ENCODE peak calls at places on chromosome 16, in five cellular contexts. One of them, this sample, is unnamed.

GRCh38 chr16:58337090-58337444 is 42.2 kb upstream of the PRSS54 start:
- DNase-seq in HepG2: no peak
- DNase-seq in H1: no peak
- DNase-seq in K562: no peak
- DNase-seq in GM12878: no peak
- DNase-seq in this sample: no peak

GRCh38 chr16:53518550-53519416 is 15.8 kb upstream of the AKTIP start:
- DNase-seq in HepG2: no peak
- DNase-seq in H1: no peak
- DNase-seq in K562: peak; percentile 43
- DNase-seq in GM12878: peak; percentile 97
- DNase-seq in this sample: no peak

GRCh38 chr16:28100810-28101532 is 37.5 kb upstream of the GSG1L start:
- DNase-seq in HepG2: no peak
- DNase-seq in H1: no peak
- DNase-seq in K562: no peak
- DNase-seq in GM12878: no peak
- DNase-seq in this sample: no peak

GRCh38 chr16:349211-349610 is 3.3 kb downstream of the AXIN1 start:
- DNase-seq in HepG2: no peak
- DNase-seq in H1: no peak
- DNase-seq in K562: no peak
- DNase-seq in GM12878: peak; percentile 50
- DNase-seq in this sample: no peak

GRCh38 chr16:85330694-85331188 is 218.5 kb upstream of the CIBAR2 start:
- DNase-seq in HepG2: peak; percentile 72
- DNase-seq in H1: no peak
- DNase-seq in K562: peak; percentile 81
- DNase-seq in GM12878: no peak
- DNase-seq in this sample: peak; percentile 86

GRCh38 chr16:85310868-85311585 is 198.8 kb upstream of the CIBAR2 start:
- DNase-seq in HepG2: no peak
- DNase-seq in H1: no peak
- DNase-seq in K562: no peak
- DNase-seq in GM12878: no peak
- DNase-seq in this sample: no peak

GRCh38 chr16:55264949-55265348 is 59.1 kb upstream of the IRX6 start:
- DNase-seq in HepG2: no peak
- DNase-seq in H1: no peak
- DNase-seq in K562: no peak
- DNase-seq in GM12878: no peak
- DNase-seq in this sample: no peak

GRCh38 chr16:57167951-57168350 is 17.9 kb downstream of the PSME3IP1 start:
- DNase-seq in HepG2: peak; percentile 53
- DNase-seq in H1: no peak
- DNase-seq in K562: peak; percentile 49
- DNase-seq in GM12878: no peak
- DNase-seq in this sample: peak; percentile 36

GRCh38 chr16:68236804-68237242 is 896 bp upstream of the ESRP2 start:
- DNase-seq in HepG2: peak; percentile 44
- DNase-seq in H1: no peak
- DNase-seq in K562: no peak
- DNase-seq in GM12878: no peak
- DNase-seq in this sample: no peak

GRCh38 chr16:27085182-27085581 is 18.5 kb downstream of the C16orf82 start:
- DNase-seq in HepG2: no peak
- DNase-seq in H1: no peak
- DNase-seq in K562: no peak
- DNase-seq in GM12878: no peak
- DNase-seq in this sample: no peak

GRCh38 chr16:70402916-70403659 is 35.8 kb downstream of the ST3GAL2 start:
- DNase-seq in HepG2: peak; percentile 44
- DNase-seq in H1: no peak
- DNase-seq in K562: no peak
- DNase-seq in GM12878: no peak
- DNase-seq in this sample: no peak

GRCh38 chr16:1732071-1732470 is 26.1 kb downstream of the MAPK8IP3 start:
- DNase-seq in HepG2: no peak
- DNase-seq in H1: no peak
- DNase-seq in K562: no peak
- DNase-seq in GM12878: no peak
- DNase-seq in this sample: no peak

GRCh38 chr16:138049-138417 is 440 bp downstream of the NPRL3 start:
- DNase-seq in HepG2: no peak
- DNase-seq in H1: no peak
- DNase-seq in K562: peak; percentile 59
- DNase-seq in GM12878: no peak
- DNase-seq in this sample: no peak

GRCh38 chr16:89620406-89620841 is 7.0 kb downstream of the DPEP1 start:
- DNase-seq in HepG2: no peak
- DNase-seq in H1: no peak
- DNase-seq in K562: no peak
- DNase-seq in GM12878: no peak
- DNase-seq in this sample: no peak
- TF ChIP-seq SRF in HepG2: no peak
- TF ChIP-seq SRF in H1: no peak
- TF ChIP-seq SRF in K562: no peak
- TF ChIP-seq SRF in GM12878: no peak
- TF ChIP-seq SRF in this sample: no peak

GRCh38 chr16:89191033-89191900 is 9.1 kb downstream of the SLC22A31 start:
- DNase-seq in HepG2: no peak
- DNase-seq in H1: no peak
- DNase-seq in K562: no peak
- DNase-seq in GM12878: no peak
- DNase-seq in this sample: no peak

GRCh38 chr16:89193021-89193575 is 7.2 kb downstream of the SLC22A31 start:
- DNase-seq in HepG2: peak; percentile 70
- DNase-seq in H1: peak; percentile 90
- DNase-seq in K562: peak; percentile 96
- DNase-seq in GM12878: no peak
- DNase-seq in this sample: peak; percentile 94

GRCh38 chr16:89193576-89194293 is 6.6 kb downstream of the SLC22A31 start:
- DNase-seq in HepG2: no peak
- DNase-seq in H1: no peak
- DNase-seq in K562: no peak
- DNase-seq in GM12878: no peak
- DNase-seq in this sample: no peak

GRCh38 chr16:89190150-89190958 is 10.0 kb downstream of the SLC22A31 start:
- DNase-seq in HepG2: no peak
- DNase-seq in H1: no peak
- DNase-seq in K562: no peak
- DNase-seq in GM12878: no peak
- DNase-seq in this sample: no peak

DNA sequence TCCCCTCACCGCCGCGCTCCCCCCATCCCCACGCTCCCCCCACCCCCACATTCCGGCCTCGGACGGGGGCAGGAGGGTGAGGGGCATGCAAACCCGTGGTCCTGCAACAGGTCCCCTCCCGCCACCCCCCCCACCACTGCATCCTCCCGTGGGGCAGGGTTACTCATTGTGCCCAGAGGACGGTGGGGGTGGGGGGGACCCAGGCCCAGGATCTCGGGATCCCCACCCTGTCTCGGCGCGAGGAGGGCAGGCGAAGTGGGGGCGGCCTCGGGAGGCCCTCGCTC is 8.5 kb downstream of the SLC22A31 start:
- DNase-seq in HepG2: no peak
- DNase-seq in H1: no peak
- DNase-seq in K562: no peak
- DNase-seq in GM12878: no peak
- DNase-seq in this sample: no peak
- TF ChIP-seq SRF in HepG2: no peak
- TF ChIP-seq SRF in H1: no peak
- TF ChIP-seq SRF in K562: no peak
- TF ChIP-seq SRF in GM12878: no peak
- TF ChIP-seq SRF in this sample: no peak

DNA sequence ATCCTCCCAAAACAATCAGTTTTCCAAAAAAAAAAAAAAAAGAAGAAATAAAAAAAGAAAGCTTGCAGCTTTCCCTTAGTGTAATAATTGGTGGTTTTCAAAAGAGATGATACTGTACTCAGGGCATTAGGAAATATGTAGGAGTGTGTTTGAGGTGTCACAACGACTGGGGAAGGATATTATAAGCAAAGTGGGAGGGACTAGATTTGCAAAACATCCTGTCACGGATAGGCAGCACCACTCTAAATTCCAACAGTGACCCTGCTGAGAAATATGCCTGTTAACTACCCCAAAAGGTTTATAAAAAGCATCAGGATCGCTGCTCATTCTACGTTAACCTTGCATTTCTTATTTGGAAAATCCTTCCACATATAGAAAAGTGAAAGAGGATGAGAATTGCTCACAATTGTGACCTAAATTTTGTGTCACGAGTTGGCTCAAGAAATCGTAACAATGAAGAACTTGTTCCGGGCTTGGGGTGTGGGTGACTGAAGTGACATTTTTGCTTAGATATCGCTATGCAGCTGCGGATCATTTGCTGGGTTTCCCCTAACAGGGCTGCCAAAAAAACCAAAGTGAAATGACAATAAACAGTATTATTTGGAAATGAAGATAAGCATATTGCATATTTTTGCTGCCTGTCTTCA is 51.6 kb downstream of the N4BP1 start:
- DNase-seq in HepG2: no peak
- DNase-seq in H1: no peak
- DNase-seq in K562: no peak
- DNase-seq in GM12878: no peak
- DNase-seq in this sample: no peak
- TF ChIP-seq SRF in HepG2: no peak
- TF ChIP-seq SRF in H1: no peak
- TF ChIP-seq SRF in K562: no peak
- TF ChIP-seq SRF in GM12878: no peak
- TF ChIP-seq SRF in this sample: no peak

GRCh38 chr16:50568187-50568830 is 20.1 kb downstream of the NKD1 start:
- DNase-seq in HepG2: no peak
- DNase-seq in H1: no peak
- DNase-seq in K562: no peak
- DNase-seq in GM12878: no peak
- DNase-seq in this sample: no peak
- TF ChIP-seq SRF in HepG2: no peak
- TF ChIP-seq SRF in H1: no peak
- TF ChIP-seq SRF in K562: no peak
- TF ChIP-seq SRF in GM12878: no peak
- TF ChIP-seq SRF in this sample: no peak

DNA sequence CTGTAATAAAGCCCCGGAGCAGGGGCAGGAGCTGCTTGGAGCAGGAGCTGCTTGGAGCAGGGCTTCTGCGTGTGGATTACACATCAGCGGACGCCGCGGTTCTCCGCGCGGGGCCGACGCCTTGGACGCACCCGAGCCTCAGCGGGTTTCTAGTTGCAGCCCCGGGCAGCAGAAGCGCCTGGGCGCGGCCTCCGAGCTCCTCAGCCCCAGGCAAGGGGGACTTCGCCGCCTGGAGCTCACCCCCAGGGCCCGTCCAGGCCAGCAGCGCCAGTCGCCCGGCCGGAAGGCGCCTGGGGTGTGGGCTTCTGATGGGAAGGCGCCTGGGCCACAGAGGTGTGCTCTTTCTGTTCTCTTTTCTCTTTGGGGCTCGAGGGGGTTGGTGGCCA is 6.3 kb downstream of the FOXF1 start:
- DNase-seq in HepG2: no peak
- DNase-seq in H1: no peak
- DNase-seq in K562: no peak
- DNase-seq in GM12878: no peak
- DNase-seq in this sample: no peak
- TF ChIP-seq SRF in HepG2: no peak
- TF ChIP-seq SRF in H1: no peak
- TF ChIP-seq SRF in K562: no peak
- TF ChIP-seq SRF in GM12878: no peak
- TF ChIP-seq SRF in this sample: no peak

DNA sequence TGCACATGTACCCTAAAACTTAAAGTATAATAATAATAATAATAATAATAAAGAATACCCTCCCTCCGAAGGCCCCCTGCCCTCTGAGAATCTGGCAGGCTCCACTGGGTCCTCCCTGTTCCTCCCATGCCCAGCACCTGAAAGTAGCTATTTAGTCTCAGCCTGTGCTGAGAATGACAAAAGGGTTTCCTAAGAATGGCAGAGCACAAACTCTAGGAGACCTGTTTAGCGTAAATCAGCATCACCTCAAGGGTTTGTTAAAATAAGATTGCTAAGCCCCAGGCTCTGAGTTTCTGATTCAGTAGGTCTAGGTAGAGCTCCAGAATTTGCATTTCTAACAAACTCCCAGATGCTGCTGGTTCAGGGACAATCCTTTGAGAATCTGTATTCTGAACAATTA is 606.8 kb upstream of the CDH11 start:
- DNase-seq in HepG2: no peak
- DNase-seq in H1: no peak
- DNase-seq in K562: no peak
- DNase-seq in GM12878: no peak
- DNase-seq in this sample: no peak
- TF ChIP-seq SRF in HepG2: no peak
- TF ChIP-seq SRF in H1: no peak
- TF ChIP-seq SRF in K562: no peak
- TF ChIP-seq SRF in GM12878: no peak
- TF ChIP-seq SRF in this sample: no peak

GRCh38 chr16:23608194-23608593 is 12.1 kb upstream of the NDUFAB1 start:
- DNase-seq in HepG2: no peak
- DNase-seq in H1: no peak
- DNase-seq in K562: no peak
- DNase-seq in GM12878: no peak
- DNase-seq in this sample: no peak
- TF ChIP-seq SRF in HepG2: no peak
- TF ChIP-seq SRF in H1: no peak
- TF ChIP-seq SRF in K562: no peak
- TF ChIP-seq SRF in GM12878: no peak
- TF ChIP-seq SRF in this sample: no peak

This sample was measured in HCT116.